ENCODE peak calls at places on chromosomes 1 and 21, in five cellular contexts. One of them, this sample, is unnamed.

GRCh38 chr1:101043776-101044175 is 18.2 kb upstream of the DPH5 start:
- DNase-seq in prostate gland: no peak
- DNase-seq in kidney epithelial cell: peak; percentile 31
- DNase-seq in body of pancreas: no peak
- DNase-seq in colonic mucosa: no peak
- DNase-seq in this sample: peak; percentile 18

GRCh38 chr1:242120432-242120831 is 121.5 kb upstream of the MAP1LC3C start:
- DNase-seq in prostate gland: no peak
- DNase-seq in kidney epithelial cell: no peak
- DNase-seq in body of pancreas: no peak
- DNase-seq in colonic mucosa: no peak
- DNase-seq in this sample: no peak

GRCh38 chr1:68165665-68166064 is 66.7 kb downstream of the WLS start:
- DNase-seq in prostate gland: no peak
- DNase-seq in kidney epithelial cell: no peak
- DNase-seq in body of pancreas: no peak
- DNase-seq in colonic mucosa: no peak
- DNase-seq in this sample: no peak

GRCh38 chr1:31765516-31765915 is 1.4 kb upstream of the ADGRB2 start:
- DNase-seq in prostate gland: no peak
- DNase-seq in kidney epithelial cell: no peak
- DNase-seq in body of pancreas: no peak
- DNase-seq in colonic mucosa: no peak
- DNase-seq in this sample: no peak

GRCh38 chr1:187046293-187046692 is 217.5 kb downstream of the PLA2G4A start:
- DNase-seq in prostate gland: no peak
- DNase-seq in kidney epithelial cell: no peak
- DNase-seq in body of pancreas: no peak
- DNase-seq in colonic mucosa: no peak
- DNase-seq in this sample: no peak

GRCh38 chr1:28602536-28603439 is 10.7 kb downstream of the RAB42 start:
- DNase-seq in prostate gland: peak; percentile 51
- DNase-seq in kidney epithelial cell: no peak
- DNase-seq in body of pancreas: peak; percentile 58
- DNase-seq in colonic mucosa: peak; percentile 65
- DNase-seq in this sample: no peak

GRCh38 chr1:64550946-64551345 is 81.0 kb downstream of the CACHD1 start:
- DNase-seq in prostate gland: no peak
- DNase-seq in kidney epithelial cell: no peak
- DNase-seq in body of pancreas: no peak
- DNase-seq in colonic mucosa: no peak
- DNase-seq in this sample: no peak

GRCh38 chr1:68358439-68358838 is 91.3 kb downstream of the RPE65 start:
- DNase-seq in prostate gland: no peak
- DNase-seq in kidney epithelial cell: no peak
- DNase-seq in body of pancreas: no peak
- DNase-seq in colonic mucosa: no peak
- DNase-seq in this sample: no peak

GRCh38 chr1:39194398-39195051 is 10.0 kb upstream of the MACF1 start:
- DNase-seq in prostate gland: no peak
- DNase-seq in kidney epithelial cell: no peak
- DNase-seq in body of pancreas: no peak
- DNase-seq in colonic mucosa: no peak
- DNase-seq in this sample: no peak

GRCh38 chr1:228791782-228792181 is 56.5 kb downstream of the RHOU start:
- DNase-seq in prostate gland: no peak
- DNase-seq in kidney epithelial cell: no peak
- DNase-seq in body of pancreas: no peak
- DNase-seq in colonic mucosa: no peak
- DNase-seq in this sample: no peak

GRCh38 chr1:218499021-218499691 is 154.0 kb downstream of the TGFB2 start:
- DNase-seq in prostate gland: no peak
- DNase-seq in kidney epithelial cell: peak; percentile 72
- DNase-seq in body of pancreas: no peak
- DNase-seq in colonic mucosa: no peak
- DNase-seq in this sample: peak; percentile 100

GRCh38 chr1:167128261-167129227 is 34.7 kb downstream of the STYXL2 start:
- DNase-seq in prostate gland: no peak
- DNase-seq in kidney epithelial cell: no peak
- DNase-seq in body of pancreas: no peak
- DNase-seq in colonic mucosa: no peak
- DNase-seq in this sample: no peak

GRCh38 chr1:115555446-115555845 is 86.3 kb upstream of the VANGL1 start:
- DNase-seq in prostate gland: no peak
- DNase-seq in kidney epithelial cell: no peak
- DNase-seq in body of pancreas: no peak
- DNase-seq in colonic mucosa: no peak
- DNase-seq in this sample: peak; percentile 30

GRCh38 chr1:114504023-114504422 is 7.0 kb downstream of the TRIM33 start:
- DNase-seq in prostate gland: no peak
- DNase-seq in kidney epithelial cell: no peak
- DNase-seq in body of pancreas: no peak
- DNase-seq in colonic mucosa: no peak
- DNase-seq in this sample: no peak

GRCh38 chr1:163013826-163014600 is 55.1 kb upstream of the RGS4 start:
- DNase-seq in prostate gland: no peak
- DNase-seq in kidney epithelial cell: no peak
- DNase-seq in body of pancreas: no peak
- DNase-seq in colonic mucosa: no peak
- DNase-seq in this sample: no peak

GRCh38 chr21:16305686-16306085 is 575.9 kb downstream of the USP25 start:
- DNase-seq in prostate gland: no peak
- DNase-seq in kidney epithelial cell: no peak
- DNase-seq in body of pancreas: no peak
- DNase-seq in colonic mucosa: no peak
- DNase-seq in this sample: no peak

GRCh38 chr1:152169356-152170025 is 10.5 kb upstream of the RPTN start:
- DNase-seq in prostate gland: no peak
- DNase-seq in kidney epithelial cell: no peak
- DNase-seq in body of pancreas: no peak
- DNase-seq in colonic mucosa: no peak
- DNase-seq in this sample: no peak

GRCh38 chr1:147580200-147580557 is 38.9 kb downstream of the BCL9 start:
- DNase-seq in prostate gland: no peak
- DNase-seq in kidney epithelial cell: no peak
- DNase-seq in body of pancreas: no peak
- DNase-seq in colonic mucosa: no peak
- DNase-seq in this sample: no peak

GRCh38 chr1:17217607-17218006 is 12.7 kb downstream of the PADI1 start:
- DNase-seq in prostate gland: no peak
- DNase-seq in kidney epithelial cell: no peak
- DNase-seq in body of pancreas: no peak
- DNase-seq in colonic mucosa: no peak
- DNase-seq in this sample: no peak

GRCh38 chr1:178168535-178168934 is 74.6 kb downstream of the RASAL2 start:
- DNase-seq in prostate gland: no peak
- DNase-seq in kidney epithelial cell: no peak
- DNase-seq in body of pancreas: no peak
- DNase-seq in colonic mucosa: no peak
- DNase-seq in this sample: no peak

GRCh38 chr1:168092566-168093355 is 44.0 kb downstream of the GPR161 start:
- DNase-seq in prostate gland: no peak
- DNase-seq in kidney epithelial cell: no peak
- DNase-seq in body of pancreas: peak; percentile 30
- DNase-seq in colonic mucosa: peak; percentile 20
- DNase-seq in this sample: no peak

GRCh38 chr21:34695434-34695833 is 26.6 kb downstream of the CLIC6 start:
- DNase-seq in prostate gland: no peak
- DNase-seq in kidney epithelial cell: no peak
- DNase-seq in body of pancreas: no peak
- DNase-seq in colonic mucosa: no peak
- DNase-seq in this sample: no peak

GRCh38 chr1:209260146-209260545 is 323.4 kb upstream of the CAMK1G start:
- DNase-seq in prostate gland: no peak
- DNase-seq in kidney epithelial cell: no peak
- DNase-seq in body of pancreas: no peak
- DNase-seq in colonic mucosa: no peak
- DNase-seq in this sample: no peak

GRCh38 chr1:62045579-62045978 is 149.1 kb upstream of the L1TD1 start:
- DNase-seq in prostate gland: no peak
- DNase-seq in kidney epithelial cell: peak; percentile 51
- DNase-seq in body of pancreas: peak; percentile 16
- DNase-seq in colonic mucosa: no peak
- DNase-seq in this sample: no peak

GRCh38 chr1:54475357-54476230 is 69.4 kb upstream of the SSBP3 start:
- DNase-seq in prostate gland: no peak
- DNase-seq in kidney epithelial cell: no peak
- DNase-seq in body of pancreas: no peak
- DNase-seq in colonic mucosa: no peak
- DNase-seq in this sample: no peak

GRCh38 chr1:200039849-200040479 is 12.5 kb downstream of the NR5A2 start:
- DNase-seq in prostate gland: no peak
- DNase-seq in kidney epithelial cell: no peak
- DNase-seq in body of pancreas: no peak
- DNase-seq in colonic mucosa: peak; percentile 45
- DNase-seq in this sample: no peak

GRCh38 chr1:245814651-245815050 is 659.9 kb downstream of the KIF26B start:
- DNase-seq in prostate gland: no peak
- DNase-seq in kidney epithelial cell: no peak
- DNase-seq in body of pancreas: no peak
- DNase-seq in colonic mucosa: no peak
- DNase-seq in this sample: no peak

GRCh38 chr1:160778976-160779375 is 17.0 kb upstream of the LY9 start:
- DNase-seq in prostate gland: no peak
- DNase-seq in kidney epithelial cell: no peak
- DNase-seq in body of pancreas: no peak
- DNase-seq in colonic mucosa: no peak
- DNase-seq in this sample: no peak

DNA sequence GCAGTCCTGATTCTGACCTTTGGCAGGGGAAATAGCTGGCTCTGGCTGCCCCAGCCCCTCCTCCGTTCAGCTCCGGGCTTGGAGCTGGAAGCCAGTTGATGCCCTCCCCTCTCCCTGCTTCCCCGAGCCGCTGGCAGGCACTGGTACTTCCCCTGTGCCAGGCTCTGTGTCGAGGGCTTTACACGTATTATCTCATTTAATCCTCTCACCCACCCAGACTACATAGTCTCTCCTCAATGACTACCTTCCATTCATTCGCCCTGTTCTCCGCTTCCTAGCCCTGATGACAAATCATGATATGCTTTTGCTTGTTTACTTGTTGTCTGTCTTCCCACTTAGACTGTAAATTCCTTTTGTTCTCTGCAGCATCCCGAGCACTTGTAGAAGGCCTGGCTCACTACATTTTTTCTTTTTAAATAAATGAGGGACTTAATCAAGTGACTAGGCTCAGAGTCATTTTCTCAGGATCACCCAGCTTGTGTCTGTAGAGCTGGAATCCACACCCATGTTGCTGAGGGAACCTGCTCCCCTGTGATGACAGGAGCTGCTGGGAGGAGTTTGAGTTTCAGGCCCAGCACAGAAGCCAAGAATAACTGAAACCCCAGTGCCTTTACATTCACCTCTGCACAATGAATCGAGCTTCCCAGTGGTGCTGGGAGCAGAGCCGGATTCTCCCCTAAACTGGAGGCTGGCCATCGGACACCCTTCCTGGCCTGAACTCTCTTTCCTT is 58.2 kb downstream of the UBIAD1 start:
- DNase-seq in prostate gland: no peak
- DNase-seq in kidney epithelial cell: no peak
- DNase-seq in body of pancreas: no peak
- DNase-seq in colonic mucosa: no peak
- DNase-seq in this sample: no peak
- TF ChIP-seq CTCF in prostate gland: no peak
- TF ChIP-seq CTCF in kidney epithelial cell: no peak
- TF ChIP-seq CTCF in body of pancreas: no peak
- TF ChIP-seq CTCF in colonic mucosa: no peak
- TF ChIP-seq CTCF in this sample: no peak

GRCh38 chr1:145708063-145708462 is 895 bp upstream of the PDZK1 start:
- DNase-seq in prostate gland: no peak
- DNase-seq in kidney epithelial cell: no peak
- DNase-seq in body of pancreas: no peak
- DNase-seq in colonic mucosa: no peak
- DNase-seq in this sample: no peak

GRCh38 chr1:145706282-145706681 is 886 bp downstream of the PDZK1 start:
- DNase-seq in prostate gland: no peak
- DNase-seq in kidney epithelial cell: no peak
- DNase-seq in body of pancreas: no peak
- DNase-seq in colonic mucosa: no peak
- DNase-seq in this sample: peak; percentile 57

GRCh38 chr1:145702826-145703225 is 4.3 kb downstream of the PDZK1 start:
- DNase-seq in prostate gland: no peak
- DNase-seq in kidney epithelial cell: no peak
- DNase-seq in body of pancreas: no peak
- DNase-seq in colonic mucosa: no peak
- DNase-seq in this sample: no peak

GRCh38 chr1:145707183-145707867 is at the start of gene PDZK1:
- DNase-seq in prostate gland: no peak
- DNase-seq in kidney epithelial cell: no peak
- DNase-seq in body of pancreas: peak; percentile 50
- DNase-seq in colonic mucosa: no peak
- DNase-seq in this sample: no peak

DNA sequence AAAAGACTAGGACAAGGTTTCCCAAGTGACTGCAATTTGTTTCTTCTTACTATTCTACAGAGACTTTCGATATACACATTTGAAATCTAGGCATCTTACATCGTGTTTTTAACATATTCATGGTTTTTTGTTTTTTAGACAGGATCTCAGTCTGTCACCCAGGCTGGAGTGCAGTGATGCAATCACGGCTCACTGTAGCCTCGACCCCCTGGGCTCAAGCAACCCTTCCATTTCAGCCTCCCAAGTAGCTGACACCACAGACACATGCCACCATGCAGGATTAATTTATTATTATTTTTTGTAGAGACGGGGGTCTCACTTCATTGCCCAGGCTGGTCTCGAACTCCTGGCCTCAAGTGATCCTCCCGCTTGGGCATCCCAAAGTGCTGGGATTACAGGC is 1.5 kb downstream of the PDZK1 start:
- DNase-seq in prostate gland: no peak
- DNase-seq in kidney epithelial cell: no peak
- DNase-seq in body of pancreas: no peak
- DNase-seq in colonic mucosa: no peak
- DNase-seq in this sample: no peak
- H3K4me3 ChIP-seq in prostate gland: no peak overlapping the region
- H3K4me3 ChIP-seq in kidney epithelial cell: no peak overlapping the region
- H3K4me3 ChIP-seq in body of pancreas: no peak overlapping the region
- H3K4me3 ChIP-seq in colonic mucosa: no peak overlapping the region
- H3K4me3 ChIP-seq in this sample: no peak overlapping the region

DNA sequence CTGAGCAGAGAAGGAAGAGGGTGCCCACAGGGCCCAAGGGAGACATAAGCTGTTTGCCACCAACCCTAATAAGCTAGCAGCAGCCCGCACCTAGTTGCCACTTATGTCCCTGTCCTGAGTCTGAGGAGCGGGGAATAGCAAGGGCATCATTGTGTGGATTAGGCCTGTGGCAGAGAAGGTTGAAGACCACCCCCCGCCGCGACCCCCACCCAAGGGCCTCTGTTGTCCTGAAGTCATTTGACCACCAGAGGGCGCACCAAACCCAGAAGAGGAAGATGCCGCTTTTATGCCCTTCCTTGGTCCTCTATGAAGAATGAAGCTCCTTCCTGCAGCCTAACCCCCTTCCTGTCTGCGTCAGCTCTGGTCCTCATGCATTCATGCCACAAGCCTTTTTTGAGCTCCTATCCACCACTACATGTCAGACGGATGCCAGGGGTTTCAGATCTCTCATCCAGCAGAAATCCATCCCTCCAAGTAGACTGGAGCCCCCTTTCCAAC is 16.6 kb downstream of the RHBG start:
- DNase-seq in prostate gland: peak; percentile 37
- DNase-seq in kidney epithelial cell: no peak
- DNase-seq in body of pancreas: peak; percentile 52
- DNase-seq in colonic mucosa: peak; percentile 66
- DNase-seq in this sample: no peak
- H3K27me3 ChIP-seq in prostate gland: peaks cover 17% of the 10 kb centered on the region
- H3K27me3 ChIP-seq in kidney epithelial cell: peaks cover 38% of the 10 kb centered on the region
- H3K27me3 ChIP-seq in body of pancreas: peaks cover 10% of the 10 kb centered on the region
- H3K27me3 ChIP-seq in colonic mucosa: peaks cover 22% of the 10 kb centered on the region
- H3K27me3 ChIP-seq in this sample: peaks cover 22% of the 10 kb centered on the region

GRCh38 chr21:25567472-25567871 is 39.8 kb downstream of the MRPL39 start:
- DNase-seq in prostate gland: no peak
- DNase-seq in kidney epithelial cell: no peak
- DNase-seq in body of pancreas: no peak
- DNase-seq in colonic mucosa: no peak
- DNase-seq in this sample: no peak
- TF ChIP-seq CTCF in prostate gland: no peak
- TF ChIP-seq CTCF in kidney epithelial cell: no peak
- TF ChIP-seq CTCF in body of pancreas: no peak
- TF ChIP-seq CTCF in colonic mucosa: no peak
- TF ChIP-seq CTCF in this sample: no peak

This sample was measured in BJ.